ENCODE peak calls at places on chromosomes 2 and 18, in six cellular contexts. H, L, Z, F, S and Q are unnamed samples.

GRCh38 chr2:53438056-53438455 is 329.5 kb upstream of the CHAC2 start:
- DNase-seq in H (no peak), L (no peak), Z (no peak), F (no peak), S (no peak), Q (no peak)

GRCh38 chr2:48328972-48329723 is 200.8 kb upstream of the STON1 start:
- DNase-seq in H (peak), L (no peak), Z (no peak), F (no peak), S (no peak), Q (no peak)

GRCh38 chr2:173545364-173545734 is 190.7 kb downstream of the CDCA7 start:
- DNase-seq in H (no peak), L (peak), Z (no peak), F (no peak), S (no peak), Q (no peak)

GRCh38 chr2:205775091-205775876 is 93.0 kb downstream of the NRP2 start:
- DNase-seq in H (no peak), L (peak), Z (no peak), F (no peak), S (no peak), Q (no peak)

GRCh38 chr2:235223011-235223410 is 270.8 kb upstream of the AGAP1 start:
- DNase-seq in H (no peak), L (no peak), Z (no peak), F (no peak), S (no peak), Q (no peak)

GRCh38 chr2:8656160-8656641 is 25.7 kb upstream of the ID2 start:
- DNase-seq in H (no peak), L (peak), Z (peak), F (no peak), S (no peak), Q (no peak)

GRCh38 chr18:59006461-59007067 is 133.1 kb upstream of the SEC11C start:
- DNase-seq in H (no peak), L (no peak), Z (peak), F (no peak), S (no peak), Q (no peak)

GRCh38 chr2:120904379-120904778 is 168.7 kb downstream of the GLI2 start:
- DNase-seq in H (no peak), L (no peak), Z (no peak), F (no peak), S (no peak), Q (peak)

GRCh38 chr2:155062250-155062985 is 363.9 kb downstream of the KCNJ3 start:
- DNase-seq in H (no peak), L (no peak), Z (no peak), F (no peak), S (no peak), Q (no peak)

GRCh38 chr2:29039718-29040480 is 34.4 kb downstream of the PCARE start:
- DNase-seq in H (no peak), L (no peak), Z (no peak), F (no peak), S (no peak), Q (no peak)

GRCh38 chr2:97995734-97996624 is at the start of gene TMEM131:
- DNase-seq in H (peak), L (peak), Z (peak), F (peak), S (peak), Q (peak)

GRCh38 chr18:48954837-48955527 is 4.2 kb upstream of the SMAD7 start:
- DNase-seq in H (no peak), L (no peak), Z (no peak), F (no peak), S (peak), Q (no peak)

GRCh38 chr18:48950536-48951447 is at the start of gene SMAD7:
- DNase-seq in H (no peak), L (no peak), Z (peak), F (no peak), S (peak), Q (no peak)

GRCh38 chr18:48951448-48952286 is 902 bp upstream of the SMAD7 start:
- DNase-seq in H (peak), L (peak), Z (peak), F (no peak), S (peak), Q (peak)

GRCh38 chr18:48952287-48953095 is 1.7 kb upstream of the SMAD7 start:
- DNase-seq in H (peak), L (peak), Z (peak), F (no peak), S (peak), Q (peak)

DNA sequence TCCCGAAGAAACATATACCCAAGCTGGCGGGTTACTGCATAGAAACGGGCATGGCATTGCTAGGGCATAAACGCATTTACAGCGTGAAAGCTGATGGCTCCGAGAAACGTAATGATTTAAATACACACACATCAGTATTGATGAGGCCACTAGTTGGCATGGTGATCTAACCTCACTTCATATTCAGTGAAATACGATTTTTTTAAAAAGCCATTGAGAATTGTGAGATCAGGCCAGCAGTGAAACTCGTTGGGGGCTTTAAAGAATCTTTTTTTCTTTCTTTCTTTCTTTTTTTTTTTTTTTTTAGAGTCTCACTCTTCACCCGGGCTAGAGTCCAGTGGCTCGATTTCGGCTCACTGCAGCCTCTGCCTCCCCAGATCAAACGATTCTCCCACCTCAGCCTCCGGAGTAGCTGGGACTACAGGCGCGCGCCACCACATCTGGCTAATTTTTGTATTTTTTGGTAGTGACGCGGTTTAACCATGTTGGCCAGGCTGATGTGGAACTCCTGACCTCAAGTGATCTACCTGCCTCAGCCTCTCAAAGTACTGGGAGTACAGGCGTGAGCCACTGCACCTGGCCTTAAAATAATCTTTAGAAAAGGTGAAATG is 2.4 kb upstream of the SMAD7 start:
- DNase-seq in H (no peak), L (no peak), Z (no peak), F (no peak), S (peak), Q (no peak)
- H2AK5ac ChIP-seq in H (no peak), L (peak), Z (peak), F (no peak), S (no peak), Q (no peak)

DNA sequence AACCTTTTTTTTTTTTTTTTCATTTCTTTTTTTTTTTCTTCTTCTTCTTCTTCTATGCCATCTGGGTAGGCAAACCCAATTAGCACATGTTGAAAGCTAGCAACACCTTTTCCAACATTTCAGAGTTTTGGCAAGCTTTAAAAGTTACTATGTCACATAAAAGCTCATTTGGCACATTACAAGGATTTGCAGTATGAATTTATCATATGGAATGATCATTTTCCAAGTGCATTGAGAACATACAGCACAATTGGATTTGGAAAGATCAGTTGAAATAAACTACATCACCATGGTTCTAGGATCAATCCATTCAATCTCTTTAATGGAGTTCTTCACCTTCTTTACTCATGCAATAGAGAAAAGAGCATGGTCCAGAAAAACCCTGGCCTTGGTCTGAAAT is 846.9 kb downstream of the LRRTM4 start:
- DNase-seq in H (no peak), L (no peak), Z (no peak), F (no peak), S (no peak), Q (no peak)
- H2AK5ac ChIP-seq in H (no peak), L (no peak), Z (no peak), F (no peak), S (no peak), Q (no peak)

GRCh38 chr2:72544554-72544953 is 281.3 kb downstream of the EXOC6B start:
- DNase-seq in H (no peak), L (no peak), Z (no peak), F (no peak), S (no peak), Q (no peak)

GRCh38 chr2:72533767-72534166 is 292.1 kb downstream of the EXOC6B start:
- DNase-seq in H (no peak), L (peak), Z (peak), F (no peak), S (no peak), Q (no peak)

GRCh38 chr2:72538486-72538885 is 287.3 kb downstream of the EXOC6B start:
- DNase-seq in H (no peak), L (no peak), Z (no peak), F (no peak), S (no peak), Q (no peak)

GRCh38 chr2:72543527-72544216 is 282.2 kb downstream of the EXOC6B start:
- DNase-seq in H (no peak), L (no peak), Z (no peak), F (no peak), S (no peak), Q (no peak)

DNA sequence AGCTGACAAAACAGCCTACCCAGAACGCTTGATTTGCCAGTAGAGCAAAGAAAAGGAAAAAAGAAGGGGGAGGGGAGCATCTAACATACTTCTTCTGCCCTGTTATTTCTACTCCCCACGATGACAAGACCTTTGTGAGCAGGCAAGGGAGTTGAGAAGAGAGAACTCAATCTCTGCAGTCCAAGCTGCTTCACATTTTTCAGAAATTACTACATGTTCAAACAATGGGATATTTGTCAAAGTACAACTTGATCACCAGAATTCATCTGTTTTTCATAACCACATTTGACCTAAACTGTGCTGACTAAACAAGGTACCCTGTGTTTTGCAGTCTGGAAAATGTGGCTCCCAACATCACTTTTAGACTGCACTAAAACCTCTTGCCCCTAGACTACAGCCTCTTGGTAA is 286.7 kb downstream of the EXOC6B start:
- DNase-seq in H (no peak), L (peak), Z (no peak), F (no peak), S (no peak), Q (peak)
- H2AK5ac ChIP-seq in H (no peak), L (no peak), Z (no peak), F (no peak), S (no peak), Q (no peak)

GRCh38 chr18:56638232-56639093 is at the start of gene TXNL1:
- DNase-seq in H (peak), L (peak), Z (peak), F (peak), S (peak), Q (peak)
- H2AK5ac ChIP-seq in H (peak), L (peak), Z (peak), F (peak), S (no peak), Q (peak)

GRCh38 chr18:48888681-48889080 is 62.1 kb downstream of the SMAD7 start:
- DNase-seq in H (no peak), L (no peak), Z (no peak), F (no peak), S (no peak), Q (no peak)
- H2AK5ac ChIP-seq in H (peak), L (peak), Z (peak), F (no peak), S (no peak), Q (no peak)

DNA sequence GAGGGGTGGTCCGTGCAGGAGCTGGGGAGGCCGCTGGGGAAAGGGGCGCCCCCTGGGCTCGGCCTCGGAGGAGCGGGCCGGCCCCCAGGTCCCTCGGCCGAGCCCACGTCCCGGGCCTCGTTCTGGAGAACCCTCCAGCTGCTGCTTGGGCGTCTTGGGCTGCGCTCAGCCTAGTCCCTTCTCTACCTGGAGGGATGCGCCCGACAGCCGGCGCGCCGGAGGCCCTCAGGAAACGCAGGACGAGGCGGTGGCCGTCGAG is 293 bp upstream of the D2HGDH start:
- DNase-seq in H (no peak), L (no peak), Z (no peak), F (no peak), S (no peak), Q (no peak)
- H2AK5ac ChIP-seq in H (peak), L (peak), Z (no peak), F (peak), S (no peak), Q (no peak)

GRCh38 chr2:219206442-219207253 is at the start of gene ZFAND2B:
- DNase-seq in H (peak), L (peak), Z (peak), F (peak), S (peak), Q (peak)
- H2AK5ac ChIP-seq in H (no peak), L (peak), Z (peak), F (peak), S (no peak), Q (no peak)

GRCh38 chr18:48876590-48876989 is 74.2 kb downstream of the SMAD7 start:
- DNase-seq in H (no peak), L (no peak), Z (no peak), F (no peak), S (no peak), Q (no peak)
- H2AK5ac ChIP-seq in H (peak), L (peak), Z (peak), F (no peak), S (no peak), Q (peak)

GRCh38 chr2:234164499-234165409 is 114.3 kb downstream of the SPP2 start:
- DNase-seq in H (no peak), L (no peak), Z (no peak), F (no peak), S (no peak), Q (no peak)
- H2AK5ac ChIP-seq in H (peak), L (no peak), Z (peak), F (no peak), S (no peak), Q (no peak)